ENCODE peak calls at places on chromosomes 11 and 22, in eight cellular contexts. Z, V, J, I, Q, N, X and B are unnamed samples.

GRCh38 chr11:120310875-120311274 is 14.2 kb upstream of the TLCD5 start:
- DNase-seq in Z (no peak), V (no peak), N (no peak), X (no peak), J (no peak), Q (no peak), I (no peak), B (no peak)

GRCh38 chr11:28090052-28090749 is 17.8 kb downstream of the KIF18A start:
- DNase-seq in J (no peak), Q (no peak), X (no peak), N (no peak), Z (no peak), V (no peak), I (peak; percentile 51), B (no peak)

GRCh38 chr22:43879901-43880742 is 11.7 kb downstream of the PNPLA5 start:
- DNase-seq in I (no peak), J (no peak), X (no peak), Q (no peak), Z (no peak), N (no peak), V (peak; percentile 25), B (no peak)

GRCh38 chr11:6602096-6602940 is 1.1 kb downstream of the RRP8 start:
- DNase-seq in X (no peak), Z (no peak), I (no peak), N (peak; percentile 16), Q (no peak), J (no peak), V (no peak), B (no peak)

GRCh38 chr11:92667446-92668165 is 301.8 kb upstream of the MTNR1B start:
- DNase-seq in Q (no peak), I (no peak), X (no peak), N (no peak), J (no peak), Z (no peak), V (no peak), B (no peak)

GRCh38 chr11:37712246-37712645 is 1114.2 kb upstream of the RAG2 start:
- DNase-seq in X (no peak), I (peak; percentile 6), N (peak; percentile 2), Z (no peak), J (peak; percentile 10), V (no peak), Q (no peak), B (no peak)

GRCh38 chr11:75155570-75156422 is 4.9 kb downstream of the SLCO2B1 start:
- DNase-seq in N (no peak), Z (no peak), J (peak; percentile 2), V (no peak), I (no peak), X (no peak), Q (no peak), B (no peak)

GRCh38 chr11:64652586-64653387 is 61.8 kb downstream of the SLC22A12 start:
- DNase-seq in Q (peak; percentile 82), N (peak; percentile 93), I (peak; percentile 72), V (peak; percentile 87), J (peak; percentile 51), X (peak; percentile 59), Z (peak; percentile 8), B (peak; percentile 38)

GRCh38 chr11:77072851-77073327 is 6.1 kb downstream of the CAPN5 start:
- DNase-seq in N (no peak), Q (no peak), J (no peak), V (no peak), X (no peak), I (no peak), Z (no peak), B (no peak)

GRCh38 chr11:26286472-26287066 is 45.4 kb upstream of the ANO3 start:
- DNase-seq in J (peak; percentile 53), N (peak; percentile 47), Z (no peak), V (no peak), X (no peak), I (peak; percentile 27), Q (no peak), B (peak; percentile 1)

GRCh38 chr11:45538363-45538762 is 127.1 kb downstream of the CHST1 start:
- DNase-seq in Z (no peak), N (no peak), X (no peak), V (peak; percentile 63), J (no peak), Q (no peak), I (no peak), B (no peak)

GRCh38 chr22:16975155-16975885 is 32.7 kb downstream of the GAB4 start:
- DNase-seq in N (no peak), Z (no peak), V (no peak), Q (no peak), J (no peak), X (no peak), I (no peak), B (no peak)

GRCh38 chr11:74642912-74643311 is 50.5 kb downstream of the POLD3 start:
- DNase-seq in I (no peak), V (no peak), J (no peak), N (no peak), X (no peak), Z (no peak), Q (no peak), B (no peak)

GRCh38 chr11:69391192-69392103 is 90.0 kb upstream of the LINC01488 start:
- DNase-seq in X (peak; percentile 20), V (peak; percentile 28), N (no peak), Z (no peak), Q (no peak), I (no peak), J (no peak), B (no peak)

GRCh38 chr11:72381584-72382090 is 52.7 kb downstream of the CLPB start:
- DNase-seq in V (no peak), I (no peak), N (no peak), X (no peak), Z (no peak), Q (no peak), J (no peak), B (no peak)

GRCh38 chr11:15913261-15913660 is 443.1 kb downstream of the SOX6 start:
- DNase-seq in J (no peak), I (no peak), X (no peak), V (no peak), N (no peak), Q (no peak), Z (no peak), B (no peak)
- TF ChIP-seq CTCF in J (peak; percentile 29), I (no peak), X (no peak), V (no peak), N (no peak), Q (no peak), Z (no peak), B (peak; percentile 23)

GRCh38 chr11:12110201-12110713 is at the start of gene MICAL2:
- DNase-seq in X (peak; percentile 70), N (peak; percentile 98), J (peak; percentile 78), I (peak; percentile 95), Z (no peak), Q (peak; percentile 95), V (peak; percentile 94), B (no peak)
- TF ChIP-seq CTCF in X (no peak), N (no peak), J (no peak), I (no peak), Z (no peak), Q (no peak), V (no peak), B (no peak)

GRCh38 chr11:78149646-78150045 is 10.2 kb upstream of the ALG8 start:
- DNase-seq in I (peak; percentile 88), X (no peak), Z (peak; percentile 28), N (no peak), J (peak; percentile 72), Q (no peak), V (no peak), B (no peak)
- TF ChIP-seq CTCF in I (peak; percentile 22), X (no peak), Z (peak; percentile 53), N (peak; percentile 52), J (peak; percentile 56), Q (peak; percentile 34), V (peak; percentile 31), B (peak; percentile 32)

DNA sequence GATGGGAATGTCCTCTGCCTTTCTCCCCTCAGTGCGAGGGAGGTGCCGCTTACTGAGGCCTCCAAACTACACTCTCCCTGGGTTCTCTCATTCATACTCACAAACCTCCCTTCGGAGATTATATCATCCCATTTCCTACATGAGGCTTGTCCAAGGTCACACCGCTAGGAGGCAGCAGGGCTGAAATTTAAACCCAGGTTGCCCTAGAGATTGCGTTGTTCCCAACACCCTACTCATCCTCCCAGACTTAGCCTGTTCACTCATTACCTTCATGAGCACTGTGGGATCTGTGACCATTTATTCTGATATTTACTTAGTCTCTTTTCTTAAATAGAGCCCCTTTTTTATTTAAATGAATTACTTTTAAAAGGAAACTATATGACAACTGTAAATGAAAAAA is 31.1 kb downstream of the SDHAF2 start:
- DNase-seq in X (no peak), J (no peak), V (peak; percentile 66), Q (no peak), N (no peak), I (no peak), Z (no peak), B (no peak)
- TF ChIP-seq CTCF in X (no peak), J (peak; percentile 17), V (peak; percentile 43), Q (no peak), N (no peak), I (no peak), Z (no peak), B (no peak)

GRCh38 chr11:102617491-102618026 is 7.6 kb downstream of the MMP20 start:
- DNase-seq in I (peak; percentile 24), Q (no peak), X (no peak), J (no peak), Z (no peak), N (no peak), V (no peak), B (no peak)

GRCh38 chr11:102615077-102615893 is 9.8 kb downstream of the MMP20 start:
- DNase-seq in V (no peak), X (no peak), J (no peak), Q (no peak), I (no peak), N (no peak), Z (no peak), B (no peak)

GRCh38 chr11:102613455-102613854 is 11.7 kb downstream of the MMP20 start:
- DNase-seq in Z (no peak), V (no peak), Q (no peak), I (no peak), J (no peak), X (no peak), N (no peak), B (no peak)

GRCh38 chr11:102615894-102616432 is 9.2 kb downstream of the MMP20 start:
- DNase-seq in X (no peak), N (no peak), Z (no peak), I (no peak), Q (no peak), J (no peak), V (no peak), B (no peak)

DNA sequence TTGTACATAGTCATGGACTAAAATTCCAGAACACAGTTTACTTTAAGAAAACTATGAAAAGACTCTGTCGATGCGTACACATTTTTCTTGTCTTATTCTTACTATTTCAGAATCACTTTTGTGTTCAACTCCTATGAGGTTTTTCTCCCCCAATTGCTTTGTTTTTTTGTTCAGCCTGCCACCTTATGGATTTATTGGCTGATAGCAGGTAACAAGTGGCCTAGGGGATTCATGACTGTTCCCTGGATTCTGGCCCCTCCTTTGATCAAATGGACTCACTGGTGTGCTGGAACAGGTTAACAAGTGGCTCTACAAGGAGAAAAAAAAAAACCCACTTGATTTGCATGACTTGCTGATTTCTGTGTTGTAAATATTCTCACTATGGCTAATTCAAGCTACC is 10.6 kb downstream of the MMP20 start:
- DNase-seq in I (no peak), V (no peak), J (no peak), X (no peak), N (no peak), Q (no peak), Z (no peak), B (no peak)
- TF ChIP-seq CTCF in I (peak; percentile 4), V (no peak), J (no peak), X (no peak), N (peak; percentile 27), Q (no peak), Z (peak; percentile 6), B (peak; percentile 30)